ENCODE peak calls at places on chromosomes 6 and 20, in ten cellular contexts. C is body of pancreas; S is fibroblast of lung; F is HCT116; J is cardiac muscle cell; H is hepatocyte; A is CD8-positive, alpha-beta T cell; Z is upper lobe of right lung; E is mammary epithelial cell; T is H9. X is an unnamed sample. For H3K4me1 and H3K27me3, the result is how much of the 10 kb centered on the place peaks cover.

GRCh38 chr6:101195581-101195980 is 197.9 kb upstream of the GRIK2 start:
- DNase-seq in E (no peak), F (no peak), A (no peak), J (peak), T (no peak), S (peak), H (no peak), C (no peak), Z (no peak), X (no peak)

GRCh38 chr20:39823239-39823638 is 861.1 kb downstream of the DHX35 start:
- DNase-seq in H (no peak), T (no peak), F (no peak), A (no peak), Z (no peak), C (no peak), E (peak), S (peak), J (peak), X (peak)

GRCh38 chr6:65707134-65707826 is at the start of gene EYS:
- DNase-seq in T (no peak), J (no peak), C (no peak), E (no peak), A (no peak), F (no peak), S (no peak), Z (no peak), H (no peak), X (no peak)

GRCh38 chr6:168091381-168092264 is 12.6 kb upstream of the FRMD1 start:
- DNase-seq in J (no peak), A (no peak), T (no peak), E (no peak), Z (no peak), C (no peak), S (no peak), H (no peak), F (no peak), X (no peak)

GRCh38 chr6:11705069-11705468 is 73.5 kb downstream of the ADTRP start:
- DNase-seq in E (no peak), S (no peak), H (no peak), J (no peak), F (no peak), C (no peak), Z (no peak), T (no peak), A (no peak), X (no peak)

GRCh38 chr20:51318058-51318960 is 224.2 kb downstream of the NFATC2 start:
- DNase-seq in Z (peak), H (peak), J (peak), C (peak), T (peak), A (peak), E (no peak), S (no peak), F (peak), X (no peak)

GRCh38 chr20:40633123-40633850 is 55.7 kb downstream of the MAFB start:
- DNase-seq in Z (no peak), A (no peak), C (no peak), J (no peak), S (no peak), E (no peak), H (no peak), F (no peak), T (no peak), X (no peak)

GRCh38 chr6:15948930-15949900 is 179.7 kb upstream of the MYLIP start:
- DNase-seq in F (no peak), S (peak), C (peak), E (peak), T (peak), J (peak), H (peak), Z (peak), A (no peak), X (no peak)

GRCh38 chr20:63829943-63830820 is 882 bp downstream of the ZBTB46 start:
- DNase-seq in F (no peak), S (no peak), Z (no peak), J (no peak), E (peak), C (no peak), H (peak), A (no peak), T (no peak), X (no peak)

GRCh38 chr6:107670792-107671199 is 153.3 kb downstream of the SCML4 start:
- DNase-seq in H (peak), F (no peak), T (no peak), Z (no peak), C (peak), A (no peak), E (peak), J (peak), S (peak), X (no peak)

GRCh38 chr20:38604873-38605303 is 3.3 kb downstream of the ARHGAP40 start:
- DNase-seq in C (no peak), A (no peak), T (no peak), E (peak), J (peak), H (peak), F (no peak), Z (no peak), S (peak), X (no peak)

GRCh38 chr6:73028893-73029450 is 196.3 kb downstream of the KHDC1L start:
- DNase-seq in Z (no peak), S (no peak), A (no peak), H (no peak), T (no peak), F (no peak), C (no peak), J (no peak), E (no peak), X (no peak)

GRCh38 chr20:46746972-46747371 is 37.5 kb downstream of the SLC2A10 start:
- DNase-seq in C (no peak), A (no peak), H (peak), E (peak), J (peak), T (no peak), S (peak), Z (no peak), F (peak), X (no peak)

GRCh38 chr20:11432407-11432806 is 485.3 kb upstream of the BTBD3 start:
- DNase-seq in E (peak), H (no peak), Z (no peak), J (peak), S (peak), A (no peak), T (no peak), F (no peak), C (no peak), X (peak)

GRCh38 chr6:32085759-32086458 is 23.2 kb downstream of the TNXB start:
- DNase-seq in A (no peak), C (no peak), E (no peak), Z (no peak), H (no peak), J (no peak), F (no peak), T (no peak), S (no peak), X (no peak)
- H3K4me1 ChIP-seq in A (under half), C (under half), E (under half), Z (under half), H (under half), J (under half), F (under half), T (under half), S (under half), X (under half)

GRCh38 chr20:137668-138131 is 4.7 kb upstream of the DEFB126 start:
- DNase-seq in E (no peak), H (no peak), F (peak), Z (no peak), S (no peak), C (no peak), A (no peak), J (no peak), T (no peak), X (no peak)

GRCh38 chr20:145877-146276 is 3.5 kb downstream of the DEFB126 start:
- DNase-seq in J (no peak), C (no peak), S (no peak), E (no peak), Z (no peak), F (no peak), A (no peak), H (no peak), T (no peak), X (no peak)

GRCh38 chr20:142290-142689 is at the start of gene DEFB126:
- DNase-seq in H (no peak), F (no peak), E (no peak), J (no peak), C (no peak), A (no peak), Z (no peak), S (no peak), T (no peak), X (no peak)
- H3K27me3 ChIP-seq in H (under half), F (under half), E (under half), J (under half), C (under half), A (under half), Z (under half), S (under half), T (under half), X (under half)

GRCh38 chr6:46234700-46235099 is 63.9 kb upstream of the ENPP5 start:
- DNase-seq in Z (no peak), H (no peak), T (no peak), E (no peak), A (no peak), J (no peak), S (no peak), C (no peak), F (no peak), X (no peak)

GRCh38 chr6:46236752-46237151 is 66.0 kb upstream of the ENPP5 start:
- DNase-seq in C (no peak), Z (no peak), H (no peak), A (no peak), E (no peak), T (no peak), F (no peak), J (no peak), S (no peak), X (no peak)

GRCh38 chr6:46233131-46233530 is 62.4 kb upstream of the ENPP5 start:
- DNase-seq in E (no peak), J (no peak), C (no peak), H (no peak), Z (no peak), A (no peak), T (no peak), F (no peak), S (no peak), X (no peak)

GRCh38 chr6:46235242-46235641 is 64.5 kb upstream of the ENPP5 start:
- DNase-seq in F (no peak), T (no peak), Z (no peak), S (no peak), C (no peak), J (no peak), E (no peak), H (no peak), A (no peak), X (no peak)

GRCh38 chr6:46234156-46234556 is 63.4 kb upstream of the ENPP5 start:
- DNase-seq in H (no peak), E (no peak), Z (no peak), F (no peak), C (no peak), S (no peak), A (no peak), J (no peak), T (no peak), X (no peak)
- H3K27ac ChIP-seq in H (no peak), E (no peak), Z (no peak), F (no peak), C (no peak), S (no peak), A (no peak), J (no peak), T (no peak), X (no peak)

GRCh38 chr6:82611751-82612150 is 248.1 kb downstream of the TPBG start:
- DNase-seq in A (no peak), S (no peak), E (no peak), J (no peak), T (no peak), Z (no peak), C (no peak), F (no peak), H (no peak), X (no peak)
- H3K4me1 ChIP-seq in A (under half), S (under half), E (under half), J (under half), T (under half), Z (under half), C (under half), F (under half), H (under half), X (under half)

X was measured in SJSA1.